ENCODE peak calls at places on chromosomes 5 and 9, in seven cellular contexts. I is cardiac fibroblast; K is cerebellum; Z is activated naive CD8-positive, alpha-beta T cell treated with anti-CD3 and anti-CD28 coated beads, Interleukin-2, amount 50 U/mL, for 24 hours; P is hippocampal formation; U is stromal cell of bone marrow; M is neural progenitor cell. Y is an unnamed sample.
A peak's percentile ranks its signal among the peaks of the same experiment; 100 is the strongest.

GRCh38 chr9:109499631-109500120 is 1.6 kb upstream of the PTPN3 start:
- DNase-seq in I (peak; percentile 34), K (peak; percentile 32), Z (no peak), P (no peak), U (no peak), M (peak; percentile 71), Y (no peak)

GRCh38 chr5:59744531-59744992 is 149.0 kb downstream of the PDE4D start:
- DNase-seq in I (peak; percentile 89), K (no peak), Z (no peak), P (no peak), U (peak; percentile 40), M (no peak), Y (peak; percentile 87)

GRCh38 chr5:1127991-1128785 is 16.3 kb upstream of the SLC12A7 start:
- DNase-seq in I (peak; percentile 33), K (no peak), Z (no peak), P (no peak), U (no peak), M (no peak), Y (no peak)

GRCh38 chr9:79233542-79233941 is 338.2 kb upstream of the TLE4 start:
- DNase-seq in I (peak; percentile 74), K (no peak), Z (no peak), P (no peak), U (no peak), M (peak; percentile 24), Y (peak; percentile 59)

GRCh38 chr9:94108584-94108983 is 24.3 kb downstream of the PTPDC1 start:
- DNase-seq in I (peak; percentile 39), K (no peak), Z (no peak), P (no peak), U (no peak), M (no peak), Y (peak; percentile 9)

GRCh38 chr5:136201870-136202269 is 8.9 kb upstream of the SMIM32 start:
- DNase-seq in I (no peak), K (no peak), Z (no peak), P (no peak), U (no peak), M (no peak), Y (no peak)

GRCh38 chr9:35998333-35998732 is 38.4 kb upstream of the RECK start:
- DNase-seq in I (no peak), K (no peak), Z (no peak), P (no peak), U (no peak), M (no peak), Y (no peak)

GRCh38 chr5:135386096-135386495 is 12.9 kb downstream of the MACROH2A1 start:
- DNase-seq in I (peak; percentile 79), K (no peak), Z (no peak), P (no peak), U (peak; percentile 60), M (no peak), Y (peak; percentile 72)

GRCh38 chr9:6928863-6929262 is 171.1 kb downstream of the KDM4C start:
- DNase-seq in I (no peak), K (no peak), Z (no peak), P (no peak), U (no peak), M (no peak), Y (no peak)

GRCh38 chr9:4596165-4596922 is 65.8 kb upstream of the PLPP6 start:
- DNase-seq in I (no peak), K (no peak), Z (peak; percentile 14), P (no peak), U (no peak), M (peak; percentile 3), Y (no peak)

GRCh38 chr5:35924122-35924949 is 14.1 kb downstream of the CAPSL start:
- DNase-seq in I (peak; percentile 74), K (no peak), Z (no peak), P (no peak), U (peak; percentile 75), M (no peak), Y (peak; percentile 74)

GRCh38 chr5:176747670-176748072 is 62.7 kb upstream of the UNC5A start:
- DNase-seq in I (no peak), K (no peak), Z (no peak), P (no peak), U (no peak), M (no peak), Y (no peak)

GRCh38 chr5:135859656-135860055 is 25.2 kb downstream of the SLC25A48 start:
- DNase-seq in I (no peak), K (no peak), Z (no peak), P (no peak), U (no peak), M (no peak), Y (no peak)

GRCh38 chr5:156835905-156836304 is 14.2 kb upstream of the PPP1R2B start:
- DNase-seq in I (no peak), K (no peak), Z (no peak), P (no peak), U (no peak), M (peak; percentile 14), Y (no peak)

GRCh38 chr5:97266576-97266975 is 83.5 kb upstream of the RIOK2 start:
- DNase-seq in I (peak; percentile 32), K (no peak), Z (no peak), P (peak; percentile 50), U (peak; percentile 63), M (no peak), Y (no peak)

GRCh38 chr5:167284491-167284890 is 1007.0 kb upstream of the WWC1 start:
- DNase-seq in I (peak; percentile 17), K (no peak), Z (no peak), P (no peak), U (peak; percentile 43), M (no peak), Y (peak; percentile 2)

GRCh38 chr5:27377626-27378025 is 339.2 kb upstream of the CDH9 start:
- DNase-seq in I (no peak), K (no peak), Z (no peak), P (no peak), U (no peak), M (no peak), Y (no peak)

GRCh38 chr5:168048486-168048885 is 243.0 kb upstream of the WWC1 start:
- DNase-seq in I (no peak), K (no peak), Z (no peak), P (no peak), U (no peak), M (no peak), Y (no peak)

GRCh38 chr5:16812911-16813310 is 123.2 kb downstream of the MYO10 start:
- DNase-seq in I (peak; percentile 86), K (no peak), Z (no peak), P (no peak), U (peak; percentile 51), M (no peak), Y (no peak)

GRCh38 chr5:132080595-132080994 is 7.0 kb downstream of the CSF2 start:
- DNase-seq in I (no peak), K (no peak), Z (no peak), P (no peak), U (no peak), M (no peak), Y (no peak)

GRCh38 chr5:140041099-140041491 is 2.0 kb downstream of the NRG2 start:
- DNase-seq in I (peak; percentile 5), K (no peak), Z (no peak), P (no peak), U (no peak), M (no peak), Y (no peak)

GRCh38 chr9:27425827-27426716 is 98.0 kb upstream of the IFNK start:
- DNase-seq in I (no peak), K (peak; percentile 43), Z (no peak), P (no peak), U (no peak), M (peak; percentile 19), Y (no peak)

GRCh38 chr9:114153761-114154596 is 1.4 kb upstream of the COL27A1 start:
- DNase-seq in I (no peak), K (no peak), Z (no peak), P (no peak), U (no peak), M (peak; percentile 93), Y (peak; percentile 25)

GRCh38 chr9:111974092-111974681 is 77.6 kb downstream of the UGCG start:
- DNase-seq in I (peak; percentile 80), K (no peak), Z (no peak), P (no peak), U (peak; percentile 90), M (no peak), Y (peak; percentile 27)

GRCh38 chr9:4674783-4675182 is 4.6 kb upstream of the CDC37L1 start:
- DNase-seq in I (peak; percentile 66), K (no peak), Z (no peak), P (no peak), U (peak; percentile 97), M (no peak), Y (peak; percentile 75)

GRCh38 chr5:178606269-178606668 is 16.1 kb upstream of the COL23A1 start:
- DNase-seq in I (no peak), K (no peak), Z (no peak), P (no peak), U (no peak), M (no peak), Y (no peak)

GRCh38 chr5:177427211-177427822 is 841 bp downstream of the GRK6 start:
- DNase-seq in I (no peak), K (no peak), Z (no peak), P (no peak), U (no peak), M (peak; percentile 30), Y (no peak)

GRCh38 chr9:1044643-1045042 is 5.5 kb upstream of the DMRT2 start:
- DNase-seq in I (no peak), K (no peak), Z (no peak), P (no peak), U (no peak), M (no peak), Y (no peak)

GRCh38 chr5:15938961-15939360 is 240.6 kb downstream of the MARCHF11 start:
- DNase-seq in I (peak; percentile 92), K (no peak), Z (no peak), P (no peak), U (peak; percentile 80), M (no peak), Y (peak; percentile 93)

GRCh38 chr9:15078345-15078744 is 168.1 kb upstream of the FREM1 start:
- DNase-seq in I (no peak), K (no peak), Z (no peak), P (no peak), U (no peak), M (no peak), Y (no peak)

GRCh38 chr5:86665984-86666760 is 48.4 kb downstream of the COX7C start:
- DNase-seq in I (no peak), K (no peak), Z (no peak), P (no peak), U (no peak), M (no peak), Y (no peak)

GRCh38 chr5:143694357-143694756 is 117.6 kb upstream of the HMHB1 start:
- DNase-seq in I (no peak), K (no peak), Z (no peak), P (no peak), U (no peak), M (no peak), Y (no peak)

Y was measured in HCEC 1CT.